ENCODE peak calls at places on chromosomes 5 and 9, in seven cellular contexts. I is WTC11; X is cardiac muscle cell; T is nephron progenitor cell; P is stomach; O is activated CD4-positive, alpha-beta T cell treated with anti-CD3 and anti-CD28 coated beads, Interleukin-2, amount 50 U/mL, for 1 hour; U is HT1080. S is an unnamed sample.

GRCh38 chr5:152246401-152246800 is 158.7 kb downstream of the NMUR2 start:
- DNase-seq in P (peak), I (peak), O (no peak), X (peak), T (peak), U (no peak), S (no peak)

GRCh38 chr5:109511980-109512744 is 102.4 kb upstream of the PJA2 start:
- DNase-seq in P (no peak), X (no peak), O (no peak), I (no peak), T (no peak), U (no peak), S (no peak)

GRCh38 chr5:53334431-53334941 is 145.9 kb upstream of the FST start:
- DNase-seq in I (no peak), O (no peak), X (no peak), T (no peak), P (no peak), U (peak), S (no peak)

GRCh38 chr5:143262393-143263174 is 140.9 kb downstream of the NR3C1 start:
- DNase-seq in O (no peak), T (no peak), I (no peak), X (no peak), P (no peak), U (peak), S (no peak)

GRCh38 chr5:74326571-74327338 is 313.8 kb downstream of the ENC1 start:
- DNase-seq in U (peak), T (no peak), P (peak), O (peak), I (no peak), X (peak), S (peak)

GRCh38 chr5:43046474-43046873 is 6.4 kb upstream of the ANXA2R start:
- DNase-seq in O (no peak), I (no peak), T (no peak), P (no peak), X (no peak), U (no peak), S (no peak)

GRCh38 chr9:76576344-76576743 is 117.4 kb downstream of the GCNT1 start:
- DNase-seq in I (no peak), O (peak), P (no peak), T (no peak), U (peak), X (no peak), S (peak)

GRCh38 chr9:133737071-133737773 is 930 bp downstream of the SARDH start:
- DNase-seq in X (no peak), T (no peak), U (no peak), P (peak), I (no peak), O (no peak), S (no peak)

GRCh38 chr9:34651286-34651685 is 699 bp upstream of the IL11RA start:
- DNase-seq in X (no peak), I (no peak), U (no peak), O (no peak), P (peak), T (no peak), S (no peak)